ENCODE peak calls at places on chromosome 17, in four cellular contexts. Y is PC-3, Q is HCT116, Z is IMR-90. R is an unnamed sample.

GRCh38 chr17:7132511-7133094 is 18.0 kb upstream of the ASGR2 start:
- DNase-seq in Y (no peak), Z (no peak), Q (no peak), R (no peak)

GRCh38 chr17:4236456-4236855 is 27.3 kb downstream of the ANKFY1 start:
- DNase-seq in Z (peak; percentile 52), Q (no peak), Y (no peak), R (no peak)

GRCh38 chr17:7249219-7249618 is 2.3 kb downstream of the CTDNEP1 start:
- DNase-seq in Y (no peak), Z (no peak), Q (no peak), R (no peak)

GRCh38 chr17:81481011-81481799 is 31.4 kb downstream of the ACTG1 start:
- DNase-seq in Z (peak; percentile 46), Q (no peak), Y (no peak), R (peak; percentile 19)

GRCh38 chr17:70521821-70522256 is 352.5 kb downstream of the KCNJ2 start:
- DNase-seq in Z (peak; percentile 24), Y (peak; percentile 31), Q (no peak), R (no peak)

GRCh38 chr17:10803830-10804498 is at the start of gene TMEM238L:
- DNase-seq in Z (no peak), Q (no peak), Y (no peak), R (no peak)

GRCh38 chr17:2580156-2580555 is 13.3 kb upstream of the PAFAH1B1 start:
- DNase-seq in Z (no peak), Y (no peak), Q (no peak), R (no peak)

GRCh38 chr17:29357232-29357631 is 32.9 kb upstream of the TAOK1 start:
- DNase-seq in Q (no peak), Z (no peak), Y (no peak), R (no peak)

GRCh38 chr17:47205419-47205963 is 3.7 kb upstream of the MYL4 start:
- DNase-seq in Z (peak; percentile 68), Y (no peak), Q (no peak), R (no peak)

GRCh38 chr17:49696233-49696761 is 11.5 kb downstream of the SLC35B1 start:
- DNase-seq in Q (no peak), Z (peak; percentile 17), Y (no peak), R (no peak)

GRCh38 chr17:75110307-75110937 is 653 bp downstream of the ARMC7 start:
- DNase-seq in Y (peak; percentile 48), Q (no peak), Z (no peak), R (no peak)

GRCh38 chr17:5781236-5781927 is 197.1 kb upstream of the NLRP1 start:
- DNase-seq in Q (no peak), Y (no peak), Z (no peak), R (no peak)
- H3K4me2 ChIP-seq in Q (no peak overlapping the region), Y (no peak overlapping the region), Z (no peak overlapping the region), R (no peak overlapping the region)

GRCh38 chr17:33511670-33512069 is 218.6 kb upstream of the ASIC2 start:
- DNase-seq in Y (no peak), Q (no peak), Z (no peak), R (no peak)
- H3K4me2 ChIP-seq in Y (no peak overlapping the region), Q (no peak overlapping the region), Z (no peak overlapping the region), R (no peak overlapping the region)

GRCh38 chr17:30957741-30958140 is 13.1 kb upstream of the RNF135 start:
- DNase-seq in Z (no peak), Y (no peak), Q (no peak), R (no peak)

GRCh38 chr17:30952645-30953393 is 18.0 kb upstream of the RNF135 start:
- DNase-seq in Q (no peak), Z (no peak), Y (no peak), R (no peak)

GRCh38 chr17:30954046-30954805 is 16.6 kb upstream of the RNF135 start:
- DNase-seq in Z (peak; percentile 24), Y (no peak), Q (no peak), R (no peak)

GRCh38 chr17:30958187-30958586 is 12.7 kb upstream of the RNF135 start:
- DNase-seq in Q (no peak), Z (no peak), Y (no peak), R (no peak)

GRCh38 chr17:30956764-30957374 is 14.0 kb upstream of the RNF135 start:
- DNase-seq in Q (no peak), Y (no peak), Z (no peak), R (no peak)
- H3K4me2 ChIP-seq in Q (no peak overlapping the region), Y (no peak overlapping the region), Z (no peak overlapping the region), R (no peak overlapping the region)

GRCh38 chr17:9200197-9200662 is 178.9 kb downstream of the NTN1 start:
- DNase-seq in Q (no peak), Z (no peak), Y (no peak), R (no peak)

GRCh38 chr17:9192010-9192409 is 170.7 kb downstream of the NTN1 start:
- DNase-seq in Y (no peak), Z (peak; percentile 5), Q (no peak), R (no peak)

GRCh38 chr17:9199474-9200196 is 178.3 kb downstream of the NTN1 start:
- DNase-seq in Y (no peak), Q (no peak), Z (no peak), R (no peak)

GRCh38 chr17:9195961-9196668 is 174.8 kb downstream of the NTN1 start:
- DNase-seq in Y (peak; percentile 7), Q (no peak), Z (no peak), R (no peak)

GRCh38 chr17:9195346-9195870 is 174.1 kb downstream of the NTN1 start:
- DNase-seq in Q (no peak), Y (no peak), Z (no peak), R (no peak)
- H3K4me2 ChIP-seq in Q (no peak overlapping the region), Y (no peak overlapping the region), Z (no peak overlapping the region), R (no peak overlapping the region)

R was measured in keratinocyte.